ENCODE peak calls at places on chromosomes 2 and 18, in four cellular contexts. C, O, V and Z are unnamed samples.

GRCh38 chr18:6960124-6960523 is 157.5 kb downstream of the LAMA1 start:
- DNase-seq in C (no peak), O (no peak), V (no peak), Z (no peak)

GRCh38 chr2:23669413-23670244 is 257.3 kb downstream of the ATAD2B start:
- DNase-seq in C (no peak), O (peak; percentile 59), V (no peak), Z (no peak)

GRCh38 chr2:149394864-149395263 is 64.5 kb downstream of the LYPD6 start:
- DNase-seq in C (no peak), O (no peak), V (no peak), Z (no peak)

GRCh38 chr2:220948579-220948978 is 623.5 kb downstream of the EPHA4 start:
- DNase-seq in C (no peak), O (no peak), V (no peak), Z (no peak)

GRCh38 chr2:31335921-31336570 is 78.5 kb downstream of the XDH start:
- DNase-seq in C (no peak), O (no peak), V (no peak), Z (no peak)

GRCh38 chr2:233163486-233164103 is 87.9 kb upstream of the ATG16L1 start:
- DNase-seq in C (no peak), O (no peak), V (no peak), Z (no peak)

GRCh38 chr18:3345885-3346284 is 84.0 kb downstream of the MYL12B start:
- DNase-seq in C (no peak), O (no peak), V (no peak), Z (no peak)

GRCh38 chr2:171726841-171727460 is 39.7 kb downstream of the DYNC1I2 start:
- DNase-seq in C (no peak), O (no peak), V (no peak), Z (no peak)

GRCh38 chr2:30566675-30567074 is 119.6 kb downstream of the LCLAT1 start:
- DNase-seq in C (no peak), O (no peak), V (no peak), Z (no peak)

GRCh38 chr2:43328157-43328556 is 101.8 kb upstream of the ZFP36L2 start:
- DNase-seq in C (no peak), O (no peak), V (no peak), Z (no peak)

GRCh38 chr2:174916270-174916930 is 88.8 kb downstream of the CHN1 start:
- DNase-seq in C (no peak), O (no peak), V (no peak), Z (no peak)

GRCh38 chr18:31498450-31499156 is 626 bp downstream of the DSG2 start:
- DNase-seq in C (no peak), O (no peak), V (no peak), Z (no peak)

GRCh38 chr2:157056200-157056676 is 201.3 kb upstream of the GALNT5 start:
- DNase-seq in C (no peak), O (no peak), V (no peak), Z (no peak)

GRCh38 chr2:58436842-58437241 is 195.7 kb upstream of the FANCL start:
- DNase-seq in C (no peak), O (no peak), V (no peak), Z (no peak)

GRCh38 chr2:66576381-66577330 is 141.7 kb downstream of the MEIS1 start:
- DNase-seq in C (peak; percentile 28), O (no peak), V (no peak), Z (peak; percentile 26)

GRCh38 chr18:74416124-74416523 is 41.0 kb downstream of the DIPK1C start:
- DNase-seq in C (no peak), O (peak; percentile 34), V (no peak), Z (no peak)

GRCh38 chr2:21047161-21048009 is 3.5 kb upstream of the APOB start:
- DNase-seq in C (no peak), O (peak; percentile 70), V (no peak), Z (no peak)

GRCh38 chr2:169509230-169509917 is at the start of gene KLHL41:
- DNase-seq in C (no peak), O (no peak), V (no peak), Z (no peak)

GRCh38 chr18:22102948-22103663 is 66.3 kb upstream of the GATA6 start:
- DNase-seq in C (no peak), O (no peak), V (no peak), Z (no peak)

GRCh38 chr2:126952216-126952615 is 53.5 kb downstream of the TEX51 start:
- DNase-seq in C (no peak), O (no peak), V (no peak), Z (no peak)

GRCh38 chr2:46350030-46350699 is 53.0 kb downstream of the EPAS1 start:
- DNase-seq in C (no peak), O (no peak), V (no peak), Z (no peak)

GRCh38 chr2:1088192-1088860 is 137.7 kb downstream of the SNTG2 start:
- DNase-seq in C (no peak), O (no peak), V (no peak), Z (no peak)

GRCh38 chr18:2651981-2652380 is 3.5 kb upstream of the SMCHD1 start:
- DNase-seq in C (no peak), O (no peak), V (no peak), Z (no peak)

GRCh38 chr2:152115952-152116351 is 17.1 kb upstream of the CACNB4 start:
- DNase-seq in C (no peak), O (no peak), V (no peak), Z (no peak)

DNA sequence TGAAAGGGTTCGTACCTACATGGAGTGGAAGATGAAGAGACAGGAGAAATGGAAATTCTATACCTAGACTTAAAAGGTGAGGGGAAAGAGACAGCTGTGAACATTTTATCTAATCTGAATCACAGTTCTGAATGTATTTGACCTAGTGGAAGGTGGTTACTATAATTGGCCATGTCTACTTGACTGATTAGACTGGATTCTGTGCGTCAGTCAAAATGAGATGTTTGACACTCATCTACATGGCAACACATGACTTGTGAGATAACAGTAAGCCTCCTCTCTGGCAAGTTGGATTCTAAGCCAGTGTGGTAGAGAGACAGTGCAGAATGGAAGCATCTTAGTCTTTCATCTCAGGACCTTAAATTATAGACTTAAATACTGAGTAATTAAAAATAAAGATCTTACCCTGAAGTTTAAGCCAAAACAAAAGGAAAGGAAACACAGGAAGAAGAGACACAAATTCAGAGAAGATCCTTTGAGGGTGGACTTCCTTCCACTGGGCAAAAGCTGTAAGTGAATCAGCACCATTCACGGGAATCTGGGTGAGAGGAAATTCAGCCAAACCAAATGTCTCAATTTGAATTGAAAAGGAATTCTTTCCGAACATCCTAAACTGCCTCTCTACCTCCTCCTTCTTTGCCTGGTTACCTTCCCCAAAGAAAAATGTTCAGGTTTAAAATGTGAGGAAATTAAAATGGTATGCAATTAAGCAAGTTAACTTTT is 121.6 kb downstream of the EHBP1 start:
- DNase-seq in C (no peak), O (no peak), V (no peak), Z (no peak)
- TF ChIP-seq CTCF in C (no peak), O (no peak), V (no peak), Z (no peak)

GRCh38 chr18:63949068-63949737 is at the start of gene HMSD:
- DNase-seq in C (peak; percentile 53), O (peak; percentile 81), V (no peak), Z (peak; percentile 73)
- TF ChIP-seq CTCF in C (peak; percentile 15), O (peak; percentile 56), V (no peak), Z (no peak)

GRCh38 chr2:111100087-111100764 is 20.5 kb upstream of the BCL2L11 start:
- DNase-seq in C (no peak), O (no peak), V (no peak), Z (no peak)

GRCh38 chr2:111101592-111101991 is 19.1 kb upstream of the BCL2L11 start:
- DNase-seq in C (no peak), O (no peak), V (no peak), Z (no peak)

GRCh38 chr2:111102216-111102615 is 18.5 kb upstream of the BCL2L11 start:
- DNase-seq in C (no peak), O (no peak), V (no peak), Z (no peak)

GRCh38 chr2:111099402-111099801 is 21.3 kb upstream of the BCL2L11 start:
- DNase-seq in C (no peak), O (no peak), V (no peak), Z (no peak)

DNA sequence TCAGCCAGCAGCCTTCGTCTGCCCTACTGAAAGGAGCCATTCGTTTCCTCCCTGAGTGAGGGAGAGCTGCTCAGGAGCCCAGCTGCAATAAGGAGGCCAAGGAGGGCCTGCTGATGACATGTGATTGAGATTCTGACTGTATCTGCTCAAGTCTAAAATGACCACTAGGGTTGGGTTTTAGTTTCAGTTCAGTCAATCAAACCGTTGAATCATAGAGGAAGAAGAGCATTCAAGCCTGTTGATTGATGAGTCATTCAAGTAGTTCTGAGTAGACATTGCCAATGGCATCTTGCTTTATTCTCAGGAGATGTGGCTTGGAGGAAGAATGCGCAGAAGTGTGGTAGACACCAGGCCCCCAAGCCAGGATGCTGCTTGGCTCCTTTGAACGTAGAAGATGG is 19.9 kb upstream of the BCL2L11 start:
- DNase-seq in C (no peak), O (no peak), V (no peak), Z (no peak)
- TF ChIP-seq CTCF in C (no peak), O (no peak), V (no peak), Z (no peak)

GRCh38 chr18:62745089-62745751 is 29.9 kb downstream of the PHLPP1 start:
- DNase-seq in C (no peak), O (no peak), V (no peak), Z (no peak)
- TF ChIP-seq CTCF in C (no peak), O (no peak), V (no peak), Z (no peak)